ENCODE peak calls at places on chromosomes 5 and 9, in six cellular contexts. One of them, this sample, is unnamed.

GRCh38 chr5:147973086-147973485 is 66.7 kb upstream of the C5orf46 start:
- DNase-seq in breast epithelium: no peak
- DNase-seq in Peyer's patch: no peak
- DNase-seq in SJSA1: no peak
- DNase-seq in left ventricle myocardium inferior: no peak
- DNase-seq in CD8-positive, alpha-beta T cell: no peak
- DNase-seq in this sample: no peak

GRCh38 chr5:149200355-149200754 is 59.1 kb downstream of the ABLIM3 start:
- DNase-seq in SJSA1: no peak
- DNase-seq in breast epithelium: no peak
- DNase-seq in Peyer's patch: no peak
- DNase-seq in left ventricle myocardium inferior: no peak
- DNase-seq in CD8-positive, alpha-beta T cell: no peak
- DNase-seq in this sample: no peak

GRCh38 chr9:84304166-84304565 is 36.4 kb downstream of the SLC28A3 start:
- DNase-seq in left ventricle myocardium inferior: no peak
- DNase-seq in breast epithelium: no peak
- DNase-seq in CD8-positive, alpha-beta T cell: no peak
- DNase-seq in Peyer's patch: no peak
- DNase-seq in SJSA1: no peak
- DNase-seq in this sample: no peak

GRCh38 chr5:73373814-73374510 is 74.6 kb downstream of the FOXD1 start:
- DNase-seq in CD8-positive, alpha-beta T cell: no peak
- DNase-seq in Peyer's patch: no peak
- DNase-seq in breast epithelium: no peak
- DNase-seq in left ventricle myocardium inferior: no peak
- DNase-seq in SJSA1: no peak
- DNase-seq in this sample: no peak

GRCh38 chr5:64163746-64164145 is 1.9 kb upstream of the RNF180 start:
- DNase-seq in breast epithelium: no peak
- DNase-seq in left ventricle myocardium inferior: no peak
- DNase-seq in CD8-positive, alpha-beta T cell: no peak
- DNase-seq in Peyer's patch: no peak
- DNase-seq in SJSA1: no peak
- DNase-seq in this sample: no peak

GRCh38 chr5:12772276-12772675 is 868.0 kb upstream of the CTNND2 start:
- DNase-seq in left ventricle myocardium inferior: no peak
- DNase-seq in breast epithelium: no peak
- DNase-seq in SJSA1: no peak
- DNase-seq in CD8-positive, alpha-beta T cell: no peak
- DNase-seq in Peyer's patch: no peak
- DNase-seq in this sample: no peak

GRCh38 chr9:126456802-126457547 is 130.3 kb downstream of the MVB12B start:
- DNase-seq in breast epithelium: no peak
- DNase-seq in Peyer's patch: peak
- DNase-seq in left ventricle myocardium inferior: no peak
- DNase-seq in CD8-positive, alpha-beta T cell: no peak
- DNase-seq in SJSA1: no peak
- DNase-seq in this sample: no peak

GRCh38 chr5:132103380-132103951 is 29.9 kb downstream of the CSF2 start:
- DNase-seq in Peyer's patch: peak
- DNase-seq in CD8-positive, alpha-beta T cell: peak
- DNase-seq in breast epithelium: peak
- DNase-seq in left ventricle myocardium inferior: peak
- DNase-seq in SJSA1: peak
- DNase-seq in this sample: no peak

GRCh38 chr5:166341708-166342329 is 1949.6 kb upstream of the WWC1 start:
- DNase-seq in breast epithelium: no peak
- DNase-seq in Peyer's patch: no peak
- DNase-seq in CD8-positive, alpha-beta T cell: no peak
- DNase-seq in left ventricle myocardium inferior: no peak
- DNase-seq in SJSA1: no peak
- DNase-seq in this sample: no peak

GRCh38 chr9:116151966-116152381 is 1.6 kb upstream of the PAPPA start:
- DNase-seq in Peyer's patch: no peak
- DNase-seq in left ventricle myocardium inferior: no peak
- DNase-seq in CD8-positive, alpha-beta T cell: no peak
- DNase-seq in breast epithelium: no peak
- DNase-seq in SJSA1: no peak
- DNase-seq in this sample: no peak

GRCh38 chr5:140182803-140183367 is 7.9 kb downstream of the CYSTM1 start:
- DNase-seq in Peyer's patch: peak
- DNase-seq in CD8-positive, alpha-beta T cell: no peak
- DNase-seq in breast epithelium: no peak
- DNase-seq in left ventricle myocardium inferior: peak
- DNase-seq in SJSA1: no peak
- DNase-seq in this sample: no peak

GRCh38 chr9:121684381-121685145 is 33.1 kb downstream of the DAB2IP start:
- DNase-seq in breast epithelium: no peak
- DNase-seq in left ventricle myocardium inferior: no peak
- DNase-seq in CD8-positive, alpha-beta T cell: no peak
- DNase-seq in Peyer's patch: peak
- DNase-seq in SJSA1: no peak
- DNase-seq in this sample: no peak

GRCh38 chr9:1231998-1232919 is 182.1 kb downstream of the DMRT2 start:
- DNase-seq in Peyer's patch: peak
- DNase-seq in left ventricle myocardium inferior: peak
- DNase-seq in SJSA1: no peak
- DNase-seq in CD8-positive, alpha-beta T cell: no peak
- DNase-seq in breast epithelium: peak
- DNase-seq in this sample: no peak
- H3K27ac ChIP-seq in Peyer's patch: no peak
- H3K27ac ChIP-seq in left ventricle myocardium inferior: peak
- H3K27ac ChIP-seq in SJSA1: no peak
- H3K27ac ChIP-seq in CD8-positive, alpha-beta T cell: no peak
- H3K27ac ChIP-seq in breast epithelium: peak
- H3K27ac ChIP-seq in this sample: no peak

DNA sequence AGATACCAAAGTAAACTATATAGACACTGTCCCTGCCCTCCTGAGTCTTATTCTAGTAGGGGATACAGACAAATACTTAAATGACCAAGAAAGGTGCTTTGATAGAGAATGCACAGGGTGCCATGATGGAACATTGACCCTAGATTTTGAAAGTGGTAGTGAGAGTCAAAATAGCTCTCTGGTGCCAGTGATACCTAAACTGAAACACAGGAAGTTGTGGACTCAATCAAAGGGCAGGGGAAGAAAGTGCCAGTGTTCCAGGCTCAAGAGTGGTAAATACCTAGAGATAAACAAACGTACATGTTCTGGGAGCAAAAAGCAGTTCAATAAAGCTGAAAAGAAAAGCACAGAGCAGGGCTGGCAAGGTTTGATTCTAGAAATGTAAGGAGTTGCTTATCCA is 267.6 kb downstream of the ISL1 start:
- DNase-seq in left ventricle myocardium inferior: no peak
- DNase-seq in breast epithelium: no peak
- DNase-seq in Peyer's patch: no peak
- DNase-seq in CD8-positive, alpha-beta T cell: no peak
- DNase-seq in SJSA1: no peak
- DNase-seq in this sample: no peak
- H3K27ac ChIP-seq in left ventricle myocardium inferior: no peak
- H3K27ac ChIP-seq in breast epithelium: no peak
- H3K27ac ChIP-seq in Peyer's patch: no peak
- H3K27ac ChIP-seq in CD8-positive, alpha-beta T cell: no peak
- H3K27ac ChIP-seq in SJSA1: no peak
- H3K27ac ChIP-seq in this sample: no peak

DNA sequence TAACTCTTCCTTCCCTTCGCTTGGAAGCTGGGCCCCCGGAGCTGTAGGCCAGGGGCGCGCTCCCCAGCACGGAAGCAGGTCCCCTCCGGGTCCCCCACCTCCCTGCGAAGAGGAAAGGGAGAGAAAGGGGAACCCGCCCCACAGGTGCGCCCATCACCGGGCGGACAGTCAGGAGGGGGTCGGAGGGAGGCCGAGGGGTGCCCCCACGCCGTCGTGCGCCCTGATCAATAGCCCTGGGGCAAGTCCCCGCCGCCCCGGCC is 793 bp downstream of the AGPAT2 start:
- DNase-seq in Peyer's patch: no peak
- DNase-seq in left ventricle myocardium inferior: no peak
- DNase-seq in SJSA1: no peak
- DNase-seq in breast epithelium: no peak
- DNase-seq in CD8-positive, alpha-beta T cell: no peak
- DNase-seq in this sample: no peak
- H3K27ac ChIP-seq in Peyer's patch: peak
- H3K27ac ChIP-seq in left ventricle myocardium inferior: peak
- H3K27ac ChIP-seq in SJSA1: no peak
- H3K27ac ChIP-seq in breast epithelium: peak
- H3K27ac ChIP-seq in CD8-positive, alpha-beta T cell: no peak
- H3K27ac ChIP-seq in this sample: no peak

DNA sequence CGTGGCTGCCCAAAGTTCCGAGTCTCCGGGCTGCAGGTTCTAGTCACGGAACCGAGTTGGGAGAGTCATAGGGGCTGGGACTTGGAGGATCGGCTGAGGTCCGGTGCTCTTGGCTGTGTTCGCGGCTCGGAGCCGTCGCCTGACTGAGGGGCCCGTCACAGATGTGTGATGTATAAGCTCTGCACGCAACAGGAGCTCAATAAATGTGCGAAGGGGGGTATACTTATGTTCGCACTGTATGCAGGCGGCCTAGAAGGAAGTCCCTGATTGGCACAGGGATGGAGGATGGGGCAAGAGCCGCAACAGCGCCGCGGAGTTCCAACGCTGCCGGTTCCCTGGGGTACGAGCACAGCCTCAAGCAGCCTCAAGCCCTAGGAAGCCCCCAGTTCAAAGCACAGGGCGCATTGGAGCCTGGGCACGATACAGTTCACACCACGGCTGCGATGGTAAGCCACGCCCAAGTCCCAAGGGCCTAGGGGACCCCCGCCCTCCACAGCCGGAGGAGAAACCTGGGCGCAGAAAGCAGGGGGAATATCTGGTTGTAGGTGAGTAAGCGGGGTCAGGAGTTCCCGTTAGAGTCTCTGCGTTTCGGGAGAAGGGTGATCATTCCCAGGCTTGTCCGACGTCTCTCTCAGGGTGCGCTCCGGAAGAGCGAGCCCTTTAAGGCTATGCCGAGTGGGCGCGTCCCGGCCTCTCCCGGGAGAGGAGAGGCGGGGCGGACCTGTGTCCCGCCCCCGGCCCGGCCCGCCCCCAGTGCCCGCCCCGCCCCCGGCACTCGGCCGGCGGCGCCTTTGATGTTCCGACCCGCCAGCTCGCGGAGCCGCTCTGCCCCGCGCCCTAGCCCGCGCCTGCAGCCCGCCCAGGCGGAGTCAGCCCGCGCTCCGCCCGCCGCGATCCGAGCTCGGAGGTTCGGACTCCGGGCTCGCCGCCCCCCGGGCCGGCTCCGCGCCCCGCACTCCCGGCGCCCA is at the start of gene TCF7:
- DNase-seq in CD8-positive, alpha-beta T cell: peak
- DNase-seq in left ventricle myocardium inferior: peak
- DNase-seq in Peyer's patch: peak
- DNase-seq in SJSA1: peak
- DNase-seq in breast epithelium: peak
- DNase-seq in this sample: no peak
- H3K27ac ChIP-seq in CD8-positive, alpha-beta T cell: peak
- H3K27ac ChIP-seq in left ventricle myocardium inferior: no peak
- H3K27ac ChIP-seq in Peyer's patch: peak
- H3K27ac ChIP-seq in SJSA1: peak
- H3K27ac ChIP-seq in breast epithelium: peak
- H3K27ac ChIP-seq in this sample: no peak

GRCh38 chr5:60510049-60510448 is 189.9 kb downstream of the DEPDC1B start:
- DNase-seq in CD8-positive, alpha-beta T cell: no peak
- DNase-seq in left ventricle myocardium inferior: no peak
- DNase-seq in breast epithelium: no peak
- DNase-seq in Peyer's patch: no peak
- DNase-seq in SJSA1: no peak
- DNase-seq in this sample: no peak
- H3K27ac ChIP-seq in CD8-positive, alpha-beta T cell: no peak
- H3K27ac ChIP-seq in left ventricle myocardium inferior: no peak
- H3K27ac ChIP-seq in breast epithelium: no peak
- H3K27ac ChIP-seq in Peyer's patch: no peak
- H3K27ac ChIP-seq in SJSA1: no peak
- H3K27ac ChIP-seq in this sample: no peak

DNA sequence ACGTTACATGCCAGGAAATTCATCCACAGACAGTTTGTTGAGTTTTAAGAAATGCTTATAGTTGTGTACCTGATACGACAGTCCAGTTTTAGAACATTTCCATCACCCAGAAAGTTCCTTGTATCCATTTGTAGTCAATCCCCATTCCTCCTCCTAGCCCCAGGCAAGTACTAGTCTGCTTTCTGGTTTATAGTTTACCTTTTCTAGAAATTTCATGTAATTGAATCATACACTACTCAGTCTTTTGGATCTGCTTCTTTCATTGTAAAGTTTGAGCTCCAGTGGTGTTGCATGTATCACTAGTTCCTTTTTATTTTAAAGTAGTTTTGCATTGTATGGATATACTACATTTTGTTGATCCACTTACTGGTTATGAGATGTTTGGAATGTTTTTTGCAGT is 291.2 kb downstream of the AOPEP start:
- DNase-seq in SJSA1: no peak
- DNase-seq in left ventricle myocardium inferior: no peak
- DNase-seq in CD8-positive, alpha-beta T cell: no peak
- DNase-seq in Peyer's patch: no peak
- DNase-seq in breast epithelium: no peak
- DNase-seq in this sample: no peak
- H3K27ac ChIP-seq in SJSA1: peak
- H3K27ac ChIP-seq in left ventricle myocardium inferior: peak
- H3K27ac ChIP-seq in CD8-positive, alpha-beta T cell: no peak
- H3K27ac ChIP-seq in Peyer's patch: no peak
- H3K27ac ChIP-seq in breast epithelium: no peak
- H3K27ac ChIP-seq in this sample: no peak

DNA sequence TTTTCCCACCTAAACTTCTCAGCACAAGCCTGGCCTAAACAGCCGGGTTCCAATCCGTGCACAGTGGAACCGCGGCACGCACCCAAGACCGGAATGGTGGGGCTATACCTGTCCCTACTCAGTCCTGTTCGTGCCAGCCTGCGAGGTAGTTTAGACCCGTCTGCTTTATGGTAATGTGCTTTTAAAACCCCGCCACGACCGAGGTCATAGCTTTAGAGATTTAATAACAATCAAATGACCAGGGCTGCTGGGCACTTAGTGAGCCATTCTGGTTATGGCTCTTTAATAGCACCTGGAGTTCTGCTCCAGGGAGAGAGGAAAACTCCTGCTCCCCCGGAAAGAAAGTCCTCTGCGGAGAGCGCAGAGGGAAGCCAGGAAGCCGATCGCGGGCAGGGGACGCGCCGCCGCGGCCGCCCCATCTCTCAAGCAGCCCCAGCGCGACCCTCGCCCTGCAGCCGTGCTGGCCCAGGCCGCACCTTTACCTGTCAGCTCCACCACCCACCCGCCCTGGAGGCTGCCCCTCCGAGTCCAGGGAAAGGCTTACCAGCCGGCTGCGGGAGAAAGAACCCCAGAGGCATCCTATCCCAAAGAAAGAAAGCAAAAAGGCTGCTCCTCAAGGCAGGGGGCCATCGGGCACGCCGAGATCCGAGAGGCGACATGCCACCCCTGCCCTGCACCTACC is 481 bp downstream of the ARL15 start:
- DNase-seq in left ventricle myocardium inferior: peak
- DNase-seq in Peyer's patch: peak
- DNase-seq in CD8-positive, alpha-beta T cell: peak
- DNase-seq in breast epithelium: peak
- DNase-seq in SJSA1: no peak
- DNase-seq in this sample: no peak
- H3K27ac ChIP-seq in left ventricle myocardium inferior: peak
- H3K27ac ChIP-seq in Peyer's patch: peak
- H3K27ac ChIP-seq in CD8-positive, alpha-beta T cell: peak
- H3K27ac ChIP-seq in breast epithelium: peak
- H3K27ac ChIP-seq in SJSA1: peak
- H3K27ac ChIP-seq in this sample: peak

This sample was measured in substantia nigra.